ENCODE peak calls at places on chromosome 10, in ten cellular contexts. One of them, this sample, is unnamed.

GRCh38 chr10:92574545-92575377 is 868 bp upstream of the IDE start:
- DNase-seq in ascending aorta: no peak
- DNase-seq in cardiac muscle cell: no peak
- DNase-seq in bronchial epithelial cell: peak
- DNase-seq in Caco-2: no peak
- DNase-seq in CD8-positive, alpha-beta T cell: no peak
- DNase-seq in stomach: no peak
- DNase-seq in thoracic aorta: peak
- DNase-seq in spleen: no peak
- DNase-seq in AG10803: no peak
- DNase-seq in this sample: peak

GRCh38 chr10:68900427-68901105 is 549 bp upstream of the DDX50 start:
- DNase-seq in spleen: peak
- DNase-seq in CD8-positive, alpha-beta T cell: no peak
- DNase-seq in Caco-2: no peak
- DNase-seq in stomach: no peak
- DNase-seq in thoracic aorta: peak
- DNase-seq in ascending aorta: no peak
- DNase-seq in cardiac muscle cell: no peak
- DNase-seq in bronchial epithelial cell: peak
- DNase-seq in AG10803: peak
- DNase-seq in this sample: no peak

GRCh38 chr10:56507033-56507432 is 146.0 kb upstream of the ZWINT start:
- DNase-seq in cardiac muscle cell: no peak
- DNase-seq in bronchial epithelial cell: no peak
- DNase-seq in spleen: no peak
- DNase-seq in thoracic aorta: no peak
- DNase-seq in stomach: no peak
- DNase-seq in AG10803: no peak
- DNase-seq in Caco-2: no peak
- DNase-seq in ascending aorta: no peak
- DNase-seq in CD8-positive, alpha-beta T cell: no peak
- DNase-seq in this sample: no peak

GRCh38 chr10:87771871-87772500 is 46.0 kb downstream of the ATAD1 start:
- DNase-seq in ascending aorta: no peak
- DNase-seq in stomach: no peak
- DNase-seq in cardiac muscle cell: peak
- DNase-seq in bronchial epithelial cell: peak
- DNase-seq in CD8-positive, alpha-beta T cell: no peak
- DNase-seq in thoracic aorta: no peak
- DNase-seq in Caco-2: no peak
- DNase-seq in AG10803: peak
- DNase-seq in spleen: no peak
- DNase-seq in this sample: peak

GRCh38 chr10:35011771-35012191 is 78.4 kb downstream of the CUL2 start:
- DNase-seq in ascending aorta: no peak
- DNase-seq in thoracic aorta: no peak
- DNase-seq in stomach: no peak
- DNase-seq in CD8-positive, alpha-beta T cell: no peak
- DNase-seq in spleen: no peak
- DNase-seq in AG10803: no peak
- DNase-seq in Caco-2: no peak
- DNase-seq in bronchial epithelial cell: peak
- DNase-seq in cardiac muscle cell: no peak
- DNase-seq in this sample: no peak

GRCh38 chr10:80136134-80136571 is 3.6 kb downstream of the PLAC9 start:
- DNase-seq in thoracic aorta: peak
- DNase-seq in ascending aorta: peak
- DNase-seq in spleen: no peak
- DNase-seq in Caco-2: no peak
- DNase-seq in bronchial epithelial cell: no peak
- DNase-seq in CD8-positive, alpha-beta T cell: no peak
- DNase-seq in cardiac muscle cell: no peak
- DNase-seq in stomach: peak
- DNase-seq in AG10803: peak
- DNase-seq in this sample: no peak

GRCh38 chr10:78851652-78852051 is 217.1 kb upstream of the ZMIZ1 start:
- DNase-seq in spleen: no peak
- DNase-seq in cardiac muscle cell: no peak
- DNase-seq in bronchial epithelial cell: no peak
- DNase-seq in thoracic aorta: no peak
- DNase-seq in stomach: no peak
- DNase-seq in AG10803: peak
- DNase-seq in ascending aorta: no peak
- DNase-seq in CD8-positive, alpha-beta T cell: no peak
- DNase-seq in Caco-2: no peak
- DNase-seq in this sample: no peak

GRCh38 chr10:130637271-130637670 is 501.1 kb downstream of the GLRX3 start:
- DNase-seq in Caco-2: no peak
- DNase-seq in stomach: no peak
- DNase-seq in bronchial epithelial cell: no peak
- DNase-seq in ascending aorta: no peak
- DNase-seq in AG10803: no peak
- DNase-seq in thoracic aorta: no peak
- DNase-seq in cardiac muscle cell: no peak
- DNase-seq in spleen: no peak
- DNase-seq in CD8-positive, alpha-beta T cell: no peak
- DNase-seq in this sample: no peak

GRCh38 chr10:48554246-48554645 is 50.6 kb downstream of the ARHGAP22 start:
- DNase-seq in spleen: no peak
- DNase-seq in ascending aorta: no peak
- DNase-seq in CD8-positive, alpha-beta T cell: no peak
- DNase-seq in AG10803: no peak
- DNase-seq in cardiac muscle cell: no peak
- DNase-seq in stomach: no peak
- DNase-seq in thoracic aorta: no peak
- DNase-seq in bronchial epithelial cell: no peak
- DNase-seq in Caco-2: no peak
- DNase-seq in this sample: no peak

GRCh38 chr10:48556713-48557112 is 48.2 kb downstream of the ARHGAP22 start:
- DNase-seq in cardiac muscle cell: no peak
- DNase-seq in CD8-positive, alpha-beta T cell: no peak
- DNase-seq in bronchial epithelial cell: no peak
- DNase-seq in thoracic aorta: no peak
- DNase-seq in spleen: no peak
- DNase-seq in AG10803: no peak
- DNase-seq in Caco-2: no peak
- DNase-seq in ascending aorta: no peak
- DNase-seq in stomach: no peak
- DNase-seq in this sample: no peak

GRCh38 chr10:48554668-48555067 is 50.2 kb downstream of the ARHGAP22 start:
- DNase-seq in ascending aorta: no peak
- DNase-seq in thoracic aorta: no peak
- DNase-seq in cardiac muscle cell: no peak
- DNase-seq in Caco-2: no peak
- DNase-seq in spleen: no peak
- DNase-seq in AG10803: peak
- DNase-seq in CD8-positive, alpha-beta T cell: no peak
- DNase-seq in stomach: no peak
- DNase-seq in bronchial epithelial cell: peak
- DNase-seq in this sample: no peak

GRCh38 chr10:48556065-48556464 is 48.8 kb downstream of the ARHGAP22 start:
- DNase-seq in CD8-positive, alpha-beta T cell: no peak
- DNase-seq in ascending aorta: no peak
- DNase-seq in AG10803: no peak
- DNase-seq in thoracic aorta: no peak
- DNase-seq in bronchial epithelial cell: no peak
- DNase-seq in cardiac muscle cell: no peak
- DNase-seq in Caco-2: no peak
- DNase-seq in spleen: no peak
- DNase-seq in stomach: no peak
- DNase-seq in this sample: no peak

DNA sequence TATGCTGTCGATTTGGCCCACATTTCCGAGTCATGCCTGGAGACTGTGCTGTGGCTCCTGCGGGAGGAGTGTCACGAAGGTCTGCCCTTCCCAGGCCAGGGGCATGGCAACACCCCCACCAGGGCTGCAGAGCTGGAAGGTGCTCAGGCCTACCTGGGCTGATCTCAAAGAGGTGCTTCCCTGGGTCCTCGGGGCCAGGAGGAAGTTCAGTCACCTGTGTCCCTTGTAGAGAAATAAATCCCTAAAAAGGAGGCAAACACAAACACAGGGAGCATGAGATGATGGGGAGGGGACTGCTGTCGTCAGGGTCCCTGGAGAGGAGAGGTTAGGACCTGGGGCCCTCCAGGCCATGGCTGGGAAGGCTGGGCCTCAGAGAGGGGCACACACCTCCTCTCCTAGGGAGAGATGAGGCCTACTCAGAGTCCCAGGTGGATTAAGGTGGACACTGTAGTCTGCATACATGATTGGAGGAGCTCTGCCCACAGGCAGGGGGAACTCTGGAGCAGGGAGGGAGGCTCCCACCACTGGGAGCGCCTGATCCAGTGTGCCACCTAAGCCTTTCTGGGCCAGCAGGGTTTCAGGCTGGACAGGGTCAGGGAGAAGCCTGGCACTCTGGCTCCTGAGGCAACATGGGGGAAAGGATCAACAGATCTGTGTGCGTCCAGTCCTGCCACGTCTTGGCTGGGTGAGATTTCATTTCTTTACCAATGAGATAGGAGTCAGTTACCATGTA is 49.4 kb downstream of the ARHGAP22 start:
- DNase-seq in cardiac muscle cell: no peak
- DNase-seq in Caco-2: no peak
- DNase-seq in spleen: no peak
- DNase-seq in ascending aorta: no peak
- DNase-seq in thoracic aorta: no peak
- DNase-seq in AG10803: no peak
- DNase-seq in bronchial epithelial cell: no peak
- DNase-seq in CD8-positive, alpha-beta T cell: no peak
- DNase-seq in stomach: no peak
- DNase-seq in this sample: no peak
- TF ChIP-seq CTCF in cardiac muscle cell: no peak
- TF ChIP-seq CTCF in Caco-2: no peak
- TF ChIP-seq CTCF in spleen: no peak
- TF ChIP-seq CTCF in ascending aorta: no peak
- TF ChIP-seq CTCF in thoracic aorta: no peak
- TF ChIP-seq CTCF in AG10803: no peak
- TF ChIP-seq CTCF in bronchial epithelial cell: no peak
- TF ChIP-seq CTCF in CD8-positive, alpha-beta T cell: no peak
- TF ChIP-seq CTCF in stomach: no peak
- TF ChIP-seq CTCF in this sample: no peak

GRCh38 chr10:106573106-106573505 is 591.4 kb downstream of the SORCS1 start:
- DNase-seq in stomach: no peak
- DNase-seq in Caco-2: no peak
- DNase-seq in spleen: no peak
- DNase-seq in CD8-positive, alpha-beta T cell: no peak
- DNase-seq in bronchial epithelial cell: peak
- DNase-seq in cardiac muscle cell: no peak
- DNase-seq in ascending aorta: no peak
- DNase-seq in thoracic aorta: no peak
- DNase-seq in AG10803: peak
- DNase-seq in this sample: no peak

GRCh38 chr10:106567629-106568028 is 596.9 kb downstream of the SORCS1 start:
- DNase-seq in CD8-positive, alpha-beta T cell: no peak
- DNase-seq in Caco-2: no peak
- DNase-seq in cardiac muscle cell: no peak
- DNase-seq in stomach: no peak
- DNase-seq in spleen: no peak
- DNase-seq in AG10803: no peak
- DNase-seq in ascending aorta: no peak
- DNase-seq in bronchial epithelial cell: no peak
- DNase-seq in thoracic aorta: no peak
- DNase-seq in this sample: no peak

GRCh38 chr10:106566871-106567270 is 597.6 kb downstream of the SORCS1 start:
- DNase-seq in cardiac muscle cell: no peak
- DNase-seq in Caco-2: no peak
- DNase-seq in ascending aorta: no peak
- DNase-seq in thoracic aorta: no peak
- DNase-seq in AG10803: peak
- DNase-seq in spleen: no peak
- DNase-seq in CD8-positive, alpha-beta T cell: no peak
- DNase-seq in bronchial epithelial cell: no peak
- DNase-seq in stomach: no peak
- DNase-seq in this sample: no peak

GRCh38 chr10:106576534-106576933 is 588.0 kb downstream of the SORCS1 start:
- DNase-seq in CD8-positive, alpha-beta T cell: no peak
- DNase-seq in AG10803: no peak
- DNase-seq in Caco-2: no peak
- DNase-seq in spleen: no peak
- DNase-seq in ascending aorta: no peak
- DNase-seq in thoracic aorta: no peak
- DNase-seq in bronchial epithelial cell: no peak
- DNase-seq in cardiac muscle cell: no peak
- DNase-seq in stomach: no peak
- DNase-seq in this sample: peak

GRCh38 chr10:106571216-106571954 is 593.1 kb downstream of the SORCS1 start:
- DNase-seq in CD8-positive, alpha-beta T cell: no peak
- DNase-seq in stomach: no peak
- DNase-seq in bronchial epithelial cell: peak
- DNase-seq in thoracic aorta: no peak
- DNase-seq in ascending aorta: no peak
- DNase-seq in Caco-2: no peak
- DNase-seq in cardiac muscle cell: peak
- DNase-seq in spleen: no peak
- DNase-seq in AG10803: peak
- DNase-seq in this sample: peak
- TF ChIP-seq CTCF in CD8-positive, alpha-beta T cell: no peak
- TF ChIP-seq CTCF in stomach: peak
- TF ChIP-seq CTCF in bronchial epithelial cell: peak
- TF ChIP-seq CTCF in thoracic aorta: no peak
- TF ChIP-seq CTCF in ascending aorta: no peak
- TF ChIP-seq CTCF in Caco-2: peak
- TF ChIP-seq CTCF in cardiac muscle cell: peak
- TF ChIP-seq CTCF in spleen: no peak
- TF ChIP-seq CTCF in AG10803: peak
- TF ChIP-seq CTCF in this sample: peak

GRCh38 chr10:96641396-96641795 is 54.6 kb upstream of the TM9SF3 start:
- DNase-seq in ascending aorta: no peak
- DNase-seq in CD8-positive, alpha-beta T cell: no peak
- DNase-seq in stomach: no peak
- DNase-seq in spleen: no peak
- DNase-seq in thoracic aorta: no peak
- DNase-seq in bronchial epithelial cell: no peak
- DNase-seq in AG10803: no peak
- DNase-seq in Caco-2: no peak
- DNase-seq in cardiac muscle cell: peak
- DNase-seq in this sample: no peak

GRCh38 chr10:96641896-96642295 is 55.1 kb upstream of the TM9SF3 start:
- DNase-seq in AG10803: no peak
- DNase-seq in ascending aorta: no peak
- DNase-seq in stomach: no peak
- DNase-seq in thoracic aorta: no peak
- DNase-seq in Caco-2: no peak
- DNase-seq in CD8-positive, alpha-beta T cell: no peak
- DNase-seq in cardiac muscle cell: no peak
- DNase-seq in spleen: no peak
- DNase-seq in bronchial epithelial cell: no peak
- DNase-seq in this sample: no peak

GRCh38 chr10:96642530-96642929 is 55.7 kb upstream of the TM9SF3 start:
- DNase-seq in thoracic aorta: no peak
- DNase-seq in stomach: no peak
- DNase-seq in cardiac muscle cell: no peak
- DNase-seq in spleen: no peak
- DNase-seq in AG10803: no peak
- DNase-seq in ascending aorta: no peak
- DNase-seq in Caco-2: no peak
- DNase-seq in CD8-positive, alpha-beta T cell: no peak
- DNase-seq in bronchial epithelial cell: no peak
- DNase-seq in this sample: no peak

GRCh38 chr10:96643920-96644319 is 57.1 kb upstream of the TM9SF3 start:
- DNase-seq in ascending aorta: no peak
- DNase-seq in stomach: no peak
- DNase-seq in bronchial epithelial cell: no peak
- DNase-seq in Caco-2: no peak
- DNase-seq in spleen: no peak
- DNase-seq in CD8-positive, alpha-beta T cell: no peak
- DNase-seq in thoracic aorta: no peak
- DNase-seq in cardiac muscle cell: no peak
- DNase-seq in AG10803: no peak
- DNase-seq in this sample: no peak

GRCh38 chr10:96642973-96643372 is 56.2 kb upstream of the TM9SF3 start:
- DNase-seq in cardiac muscle cell: peak
- DNase-seq in bronchial epithelial cell: peak
- DNase-seq in ascending aorta: peak
- DNase-seq in thoracic aorta: peak
- DNase-seq in AG10803: peak
- DNase-seq in Caco-2: peak
- DNase-seq in CD8-positive, alpha-beta T cell: peak
- DNase-seq in stomach: peak
- DNase-seq in spleen: peak
- DNase-seq in this sample: peak
- TF ChIP-seq CTCF in cardiac muscle cell: peak
- TF ChIP-seq CTCF in bronchial epithelial cell: peak
- TF ChIP-seq CTCF in ascending aorta: peak
- TF ChIP-seq CTCF in thoracic aorta: no peak
- TF ChIP-seq CTCF in AG10803: peak
- TF ChIP-seq CTCF in Caco-2: peak
- TF ChIP-seq CTCF in CD8-positive, alpha-beta T cell: peak
- TF ChIP-seq CTCF in stomach: no peak
- TF ChIP-seq CTCF in spleen: peak
- TF ChIP-seq CTCF in this sample: peak

DNA sequence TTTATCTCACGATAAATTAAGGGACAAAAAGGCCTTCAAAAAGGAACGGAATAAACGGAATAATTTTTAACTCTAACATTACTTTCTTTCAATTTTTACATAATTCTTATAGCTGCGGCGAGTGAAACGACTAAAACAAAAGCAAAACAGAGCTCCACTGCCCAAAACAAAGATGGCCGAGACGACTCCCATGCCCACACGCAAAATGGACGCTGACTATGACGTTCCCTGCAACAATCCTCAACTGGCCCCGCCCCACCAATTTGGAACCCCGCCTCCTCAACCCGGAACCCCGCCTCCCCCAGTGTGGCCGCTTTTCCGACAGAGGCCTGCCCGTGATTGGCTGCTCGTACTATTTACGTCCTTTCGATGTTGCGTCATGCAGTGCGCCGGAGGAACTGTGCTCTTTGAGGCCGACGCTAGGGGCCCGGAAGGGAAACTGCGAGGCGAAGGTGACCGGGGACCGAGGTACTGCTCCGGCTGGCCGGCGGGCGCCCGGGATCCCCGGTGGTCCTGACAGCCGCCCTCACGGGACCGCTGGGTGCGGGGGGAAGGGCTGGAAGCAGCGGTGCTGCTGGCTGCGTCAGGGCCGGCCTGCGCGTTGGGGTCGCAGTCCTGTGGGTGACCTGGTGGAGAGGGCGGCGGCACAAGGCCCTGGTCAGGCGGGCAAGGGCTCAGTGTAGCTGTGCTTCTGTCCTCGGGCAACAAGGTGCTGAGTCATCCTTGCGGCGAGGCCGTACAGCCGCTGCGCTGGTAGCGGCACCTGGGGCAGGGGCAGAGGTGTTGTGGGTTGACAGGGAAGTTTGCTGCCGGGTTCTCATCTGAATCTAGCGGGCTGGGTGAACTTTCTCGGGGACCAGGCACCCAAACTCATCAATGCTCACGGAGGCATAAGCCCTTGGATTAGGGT is at the start of gene GHITM:
- DNase-seq in spleen: peak
- DNase-seq in CD8-positive, alpha-beta T cell: peak
- DNase-seq in stomach: peak
- DNase-seq in Caco-2: peak
- DNase-seq in thoracic aorta: peak
- DNase-seq in ascending aorta: peak
- DNase-seq in bronchial epithelial cell: peak
- DNase-seq in cardiac muscle cell: peak
- DNase-seq in AG10803: peak
- DNase-seq in this sample: peak
- TF ChIP-seq CTCF in spleen: peak
- TF ChIP-seq CTCF in CD8-positive, alpha-beta T cell: peak
- TF ChIP-seq CTCF in stomach: peak
- TF ChIP-seq CTCF in Caco-2: peak
- TF ChIP-seq CTCF in thoracic aorta: peak
- TF ChIP-seq CTCF in ascending aorta: peak
- TF ChIP-seq CTCF in bronchial epithelial cell: peak
- TF ChIP-seq CTCF in cardiac muscle cell: peak
- TF ChIP-seq CTCF in AG10803: peak
- TF ChIP-seq CTCF in this sample: no peak

This sample was measured in GM13977.